ENCODE peak calls at places on chromosomes 12 and 14, in five cellular contexts. One of them, this sample, is unnamed. For H3K9me3 and H3K36me3, the result is how much of the 10 kb centered on the place peaks cover.

GRCh38 chr14:33765251-33765650 is 185.6 kb downstream of the EGLN3 start:
- DNase-seq in stomach: no peak
- DNase-seq in transverse colon: no peak
- DNase-seq in tibial nerve: no peak
- DNase-seq in HepG2: no peak
- DNase-seq in this sample: no peak

GRCh38 chr12:93336344-93336743 is 41.4 kb upstream of the NUDT4 start:
- DNase-seq in stomach: no peak
- DNase-seq in transverse colon: no peak
- DNase-seq in tibial nerve: no peak
- DNase-seq in HepG2: peak
- DNase-seq in this sample: no peak

GRCh38 chr12:128966411-128966810 is 113.1 kb downstream of the GLT1D1 start:
- DNase-seq in stomach: no peak
- DNase-seq in transverse colon: no peak
- DNase-seq in tibial nerve: no peak
- DNase-seq in HepG2: no peak
- DNase-seq in this sample: no peak

GRCh38 chr14:96888593-96888992 is 91.4 kb downstream of the VRK1 start:
- DNase-seq in stomach: no peak
- DNase-seq in transverse colon: no peak
- DNase-seq in tibial nerve: no peak
- DNase-seq in HepG2: no peak
- DNase-seq in this sample: no peak

GRCh38 chr14:99359906-99360305 is 87.9 kb upstream of the BCL11B start:
- DNase-seq in stomach: no peak
- DNase-seq in transverse colon: no peak
- DNase-seq in tibial nerve: no peak
- DNase-seq in HepG2: no peak
- DNase-seq in this sample: no peak

GRCh38 chr12:69330475-69331473 is 17.4 kb upstream of the LYZ start:
- DNase-seq in stomach: peak
- DNase-seq in transverse colon: peak
- DNase-seq in tibial nerve: no peak
- DNase-seq in HepG2: no peak
- DNase-seq in this sample: peak

GRCh38 chr12:106522708-106523107 is 60.1 kb upstream of the RFX4 start:
- DNase-seq in stomach: no peak
- DNase-seq in transverse colon: no peak
- DNase-seq in tibial nerve: no peak
- DNase-seq in HepG2: no peak
- DNase-seq in this sample: no peak

GRCh38 chr14:28344381-28344780 is 422.2 kb upstream of the FOXG1 start:
- DNase-seq in stomach: no peak
- DNase-seq in transverse colon: no peak
- DNase-seq in tibial nerve: no peak
- DNase-seq in HepG2: no peak
- DNase-seq in this sample: no peak

GRCh38 chr12:24349051-24349780 is 399.7 kb upstream of the SOX5 start:
- DNase-seq in stomach: no peak
- DNase-seq in transverse colon: no peak
- DNase-seq in tibial nerve: no peak
- DNase-seq in HepG2: no peak
- DNase-seq in this sample: no peak

GRCh38 chr12:109760031-109760929 is 46.7 kb downstream of the FAM222A start:
- DNase-seq in stomach: peak
- DNase-seq in transverse colon: peak
- DNase-seq in tibial nerve: no peak
- DNase-seq in HepG2: peak
- DNase-seq in this sample: peak

GRCh38 chr12:75236206-75236605 is 26.6 kb upstream of the KCNC2 start:
- DNase-seq in stomach: no peak
- DNase-seq in transverse colon: no peak
- DNase-seq in tibial nerve: no peak
- DNase-seq in HepG2: no peak
- DNase-seq in this sample: no peak

GRCh38 chr12:82873309-82873708 is 186.6 kb downstream of the TMTC2 start:
- DNase-seq in stomach: no peak
- DNase-seq in transverse colon: no peak
- DNase-seq in tibial nerve: no peak
- DNase-seq in HepG2: no peak
- DNase-seq in this sample: no peak

GRCh38 chr14:50359631-50360030 is 37.0 kb downstream of the CDKL1 start:
- DNase-seq in stomach: no peak
- DNase-seq in transverse colon: no peak
- DNase-seq in tibial nerve: no peak
- DNase-seq in HepG2: no peak
- DNase-seq in this sample: no peak

GRCh38 chr12:52013626-52014310 is 7.0 kb downstream of the TAMALIN start:
- DNase-seq in stomach: no peak
- DNase-seq in transverse colon: no peak
- DNase-seq in tibial nerve: no peak
- DNase-seq in HepG2: no peak
- DNase-seq in this sample: no peak

GRCh38 chr12:95837240-95838038 is 21.3 kb upstream of the SNRPF start:
- DNase-seq in stomach: no peak
- DNase-seq in transverse colon: no peak
- DNase-seq in tibial nerve: no peak
- DNase-seq in HepG2: no peak
- DNase-seq in this sample: no peak

GRCh38 chr12:108689314-108690190 is 41.8 kb downstream of the CORO1C start:
- DNase-seq in stomach: no peak
- DNase-seq in transverse colon: peak
- DNase-seq in tibial nerve: no peak
- DNase-seq in HepG2: peak
- DNase-seq in this sample: no peak

GRCh38 chr12:52506858-52507715 is 13.1 kb downstream of the KRT5 start:
- DNase-seq in stomach: no peak
- DNase-seq in transverse colon: no peak
- DNase-seq in tibial nerve: no peak
- DNase-seq in HepG2: peak
- DNase-seq in this sample: no peak

GRCh38 chr14:38212996-38213395 is 5.3 kb downstream of the SSTR1 start:
- DNase-seq in stomach: no peak
- DNase-seq in transverse colon: no peak
- DNase-seq in tibial nerve: no peak
- DNase-seq in HepG2: no peak
- DNase-seq in this sample: no peak

GRCh38 chr12:12541782-12542181 is 20.9 kb downstream of the DUSP16 start:
- DNase-seq in stomach: no peak
- DNase-seq in transverse colon: no peak
- DNase-seq in tibial nerve: no peak
- DNase-seq in HepG2: no peak
- DNase-seq in this sample: no peak

GRCh38 chr12:12840500-12840899 is 27.4 kb downstream of the DDX47 start:
- DNase-seq in stomach: no peak
- DNase-seq in transverse colon: no peak
- DNase-seq in tibial nerve: no peak
- DNase-seq in HepG2: no peak
- DNase-seq in this sample: no peak

GRCh38 chr12:92927055-92927435 is 2.0 kb downstream of the EEA1 start:
- DNase-seq in stomach: no peak
- DNase-seq in transverse colon: no peak
- DNase-seq in tibial nerve: peak
- DNase-seq in HepG2: peak
- DNase-seq in this sample: no peak

GRCh38 chr12:81412940-81413339 is 335.1 kb downstream of the ACSS3 start:
- DNase-seq in stomach: no peak
- DNase-seq in transverse colon: no peak
- DNase-seq in tibial nerve: no peak
- DNase-seq in HepG2: no peak
- DNase-seq in this sample: no peak

GRCh38 chr12:69151254-69151751 is 88.1 kb upstream of the CPSF6 start:
- DNase-seq in stomach: no peak
- DNase-seq in transverse colon: peak
- DNase-seq in tibial nerve: no peak
- DNase-seq in HepG2: no peak
- DNase-seq in this sample: no peak

GRCh38 chr14:105203057-105203494 is 22.0 kb upstream of the NUDT14 start:
- DNase-seq in stomach: peak
- DNase-seq in transverse colon: peak
- DNase-seq in tibial nerve: peak
- DNase-seq in HepG2: no peak
- DNase-seq in this sample: peak

GRCh38 chr14:77303417-77304156 is 17.1 kb downstream of the POMT2 start:
- DNase-seq in stomach: no peak
- DNase-seq in transverse colon: no peak
- DNase-seq in tibial nerve: no peak
- DNase-seq in HepG2: peak
- DNase-seq in this sample: no peak

GRCh38 chr14:103395245-103395644 is 10.0 kb downstream of the MARK3 start:
- DNase-seq in stomach: no peak
- DNase-seq in transverse colon: no peak
- DNase-seq in tibial nerve: no peak
- DNase-seq in HepG2: no peak
- DNase-seq in this sample: no peak

GRCh38 chr12:57126561-57126960 is 1.7 kb upstream of the LRP1 start:
- DNase-seq in stomach: no peak
- DNase-seq in transverse colon: peak
- DNase-seq in tibial nerve: no peak
- DNase-seq in HepG2: no peak
- DNase-seq in this sample: no peak

GRCh38 chr14:60805881-60806569 is 71.5 kb downstream of the MNAT1 start:
- DNase-seq in stomach: no peak
- DNase-seq in transverse colon: no peak
- DNase-seq in tibial nerve: no peak
- DNase-seq in HepG2: no peak
- DNase-seq in this sample: no peak

GRCh38 chr14:22978873-22979671 is 3.3 kb downstream of the AJUBA start:
- DNase-seq in stomach: no peak
- DNase-seq in transverse colon: no peak
- DNase-seq in tibial nerve: no peak
- DNase-seq in HepG2: no peak
- DNase-seq in this sample: no peak

GRCh38 chr14:95291859-95292542 is 27.7 kb downstream of the CLMN start:
- DNase-seq in stomach: peak
- DNase-seq in transverse colon: peak
- DNase-seq in tibial nerve: peak
- DNase-seq in HepG2: no peak
- DNase-seq in this sample: no peak

GRCh38 chr14:104634031-104634760 is 29.6 kb upstream of the TMEM179 start:
- DNase-seq in stomach: no peak
- DNase-seq in transverse colon: no peak
- DNase-seq in tibial nerve: no peak
- DNase-seq in HepG2: no peak
- DNase-seq in this sample: no peak

GRCh38 chr12:94386422-94386821 is 73.2 kb downstream of the CEP83 start:
- DNase-seq in stomach: no peak
- DNase-seq in transverse colon: no peak
- DNase-seq in tibial nerve: peak
- DNase-seq in HepG2: peak
- DNase-seq in this sample: peak

GRCh38 chr12:109779382-109779781 is 53.8 kb downstream of the TRPV4 start:
- DNase-seq in stomach: no peak
- DNase-seq in transverse colon: no peak
- DNase-seq in tibial nerve: no peak
- DNase-seq in HepG2: peak
- DNase-seq in this sample: no peak

DNA sequence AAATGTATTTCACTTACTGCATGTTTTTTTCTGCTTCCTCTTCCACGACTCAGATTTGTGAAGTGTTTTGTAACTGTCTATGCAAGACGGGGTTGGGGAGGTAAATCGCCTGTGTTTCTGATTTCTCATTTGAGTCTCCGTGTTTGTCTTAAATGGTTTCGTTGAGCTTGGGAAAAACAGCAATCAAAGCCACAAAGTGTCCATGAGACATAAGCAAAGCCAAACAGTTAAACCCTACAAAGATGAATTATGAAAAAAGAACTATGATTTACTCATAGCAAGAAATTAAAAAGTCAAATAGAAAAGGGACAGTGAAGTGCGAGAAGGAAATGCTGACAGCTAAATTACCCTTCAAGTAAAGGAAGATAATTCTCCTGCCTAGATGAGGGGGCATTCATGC is 164.3 kb upstream of the TMPO start:
- DNase-seq in stomach: no peak
- DNase-seq in transverse colon: no peak
- DNase-seq in tibial nerve: no peak
- DNase-seq in HepG2: no peak
- DNase-seq in this sample: no peak
- TF ChIP-seq EP300 in stomach: no peak
- TF ChIP-seq EP300 in transverse colon: no peak
- TF ChIP-seq EP300 in tibial nerve: no peak
- TF ChIP-seq EP300 in HepG2: no peak
- TF ChIP-seq EP300 in this sample: no peak

DNA sequence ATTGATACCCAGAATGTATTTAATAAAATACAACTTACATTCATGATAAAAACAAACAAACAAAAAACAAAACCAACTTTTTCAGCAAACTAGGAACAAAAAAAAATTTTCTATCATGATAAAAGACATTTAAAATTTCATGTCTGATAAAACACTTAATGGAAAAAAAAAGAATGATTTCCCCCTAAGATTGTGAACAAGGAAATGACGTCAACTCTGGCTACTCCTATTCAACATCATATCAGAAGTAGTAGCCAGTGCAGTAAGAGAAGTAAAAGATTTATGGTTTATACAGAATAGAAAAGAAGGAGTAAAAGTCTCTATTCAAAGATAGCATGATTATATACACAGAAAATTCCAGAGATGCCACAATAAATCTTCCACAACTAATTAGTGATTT is 1306.6 kb downstream of the FSCB start:
- DNase-seq in stomach: no peak
- DNase-seq in transverse colon: no peak
- DNase-seq in tibial nerve: no peak
- DNase-seq in HepG2: no peak
- DNase-seq in this sample: no peak
- H3K9me3 ChIP-seq in stomach: under half
- H3K9me3 ChIP-seq in transverse colon: under half
- H3K9me3 ChIP-seq in tibial nerve: under half
- H3K9me3 ChIP-seq in HepG2: half or more
- H3K9me3 ChIP-seq in this sample: under half

GRCh38 chr12:49024543-49024942 is 6.0 kb upstream of the PRKAG1 start:
- DNase-seq in stomach: no peak
- DNase-seq in transverse colon: peak
- DNase-seq in tibial nerve: no peak
- DNase-seq in HepG2: no peak
- DNase-seq in this sample: no peak
- H3K36me3 ChIP-seq in stomach: half or more
- H3K36me3 ChIP-seq in transverse colon: under half
- H3K36me3 ChIP-seq in tibial nerve: under half
- H3K36me3 ChIP-seq in HepG2: under half
- H3K36me3 ChIP-seq in this sample: under half

GRCh38 chr12:6627598-6627997 is 8.2 kb downstream of the LPAR5 start:
- DNase-seq in stomach: no peak
- DNase-seq in transverse colon: no peak
- DNase-seq in tibial nerve: no peak
- DNase-seq in HepG2: no peak
- DNase-seq in this sample: no peak

GRCh38 chr12:6631549-6631961 is 4.2 kb downstream of the LPAR5 start:
- DNase-seq in stomach: peak
- DNase-seq in transverse colon: peak
- DNase-seq in tibial nerve: no peak
- DNase-seq in HepG2: no peak
- DNase-seq in this sample: no peak

GRCh38 chr12:6630696-6631095 is 5.1 kb downstream of the LPAR5 start:
- DNase-seq in stomach: no peak
- DNase-seq in transverse colon: no peak
- DNase-seq in tibial nerve: no peak
- DNase-seq in HepG2: no peak
- DNase-seq in this sample: no peak

GRCh38 chr12:6632026-6632978 is 3.5 kb downstream of the LPAR5 start:
- DNase-seq in stomach: no peak
- DNase-seq in transverse colon: peak
- DNase-seq in tibial nerve: no peak
- DNase-seq in HepG2: no peak
- DNase-seq in this sample: no peak

GRCh38 chr12:6626654-6627283 is 9.0 kb downstream of the LPAR5 start:
- DNase-seq in stomach: no peak
- DNase-seq in transverse colon: no peak
- DNase-seq in tibial nerve: no peak
- DNase-seq in HepG2: no peak
- DNase-seq in this sample: no peak
- TF ChIP-seq EP300 in stomach: no peak
- TF ChIP-seq EP300 in transverse colon: no peak
- TF ChIP-seq EP300 in tibial nerve: no peak
- TF ChIP-seq EP300 in HepG2: no peak
- TF ChIP-seq EP300 in this sample: no peak

This sample was measured in ovary.